ENCODE peak calls at places on chromosomes 12 and 14, in five cellular contexts. D is spleen, A is astrocyte of the spinal cord, K is astrocyte of the cerebellum, G is AG04450. N is an unnamed sample.

GRCh38 chr12:85866929-85867776 is 6.9 kb upstream of the NTS start:
- DNase-seq in D (no peak), A (peak), K (peak), G (peak), N (peak)

GRCh38 chr14:81396108-81396507 is 4.0 kb downstream of the STON2 start:
- DNase-seq in D (no peak), A (no peak), K (no peak), G (no peak), N (no peak)

GRCh38 chr14:76780058-76780345 is 18.7 kb downstream of the VASH1 start:
- DNase-seq in D (peak), A (no peak), K (no peak), G (no peak), N (no peak)

GRCh38 chr12:7835116-7835515 is 37.6 kb downstream of the SLC2A14 start:
- DNase-seq in D (no peak), A (no peak), K (no peak), G (no peak), N (no peak)

GRCh38 chr12:93449277-93449676 is 7.5 kb upstream of the UBE2N start:
- DNase-seq in D (no peak), A (no peak), K (no peak), G (no peak), N (no peak)

GRCh38 chr14:80387563-80387981 is 176.3 kb upstream of the DIO2 start:
- DNase-seq in D (no peak), A (peak), K (no peak), G (no peak), N (no peak)

GRCh38 chr14:104085032-104085888 is at the start of gene ASPG:
- DNase-seq in D (peak), A (no peak), K (no peak), G (no peak), N (no peak)

GRCh38 chr12:121124402-121125109 is 8.1 kb upstream of the P2RX7 start:
- DNase-seq in D (no peak), A (peak), K (peak), G (peak), N (peak)

GRCh38 chr14:96894966-96895365 is 97.8 kb downstream of the VRK1 start:
- DNase-seq in D (no peak), A (peak), K (no peak), G (no peak), N (no peak)

GRCh38 chr12:1262008-1262407 is 271.0 kb downstream of the ERC1 start:
- DNase-seq in D (no peak), A (no peak), K (no peak), G (no peak), N (no peak)

GRCh38 chr12:117031843-117032592 is 67.2 kb downstream of the TESC start:
- DNase-seq in D (peak), A (no peak), K (no peak), G (no peak), N (no peak)

GRCh38 chr12:70540996-70541395 is 96.2 kb downstream of the PTPRB start:
- DNase-seq in D (no peak), A (no peak), K (no peak), G (no peak), N (no peak)

GRCh38 chr14:104864267-104865068 is 600 bp upstream of the CEP170B start:
- DNase-seq in D (peak), A (no peak), K (no peak), G (no peak), N (no peak)

GRCh38 chr12:112466011-112466422 is 47.3 kb downstream of the PTPN11 start:
- DNase-seq in D (no peak), A (no peak), K (no peak), G (no peak), N (peak)

GRCh38 chr14:83913466-83913865 is 1616.5 kb upstream of the FLRT2 start:
- DNase-seq in D (no peak), A (no peak), K (no peak), G (no peak), N (no peak)

GRCh38 chr12:3313655-3314305 is 177.2 kb upstream of the PRMT8 start:
- DNase-seq in D (no peak), A (no peak), K (no peak), G (no peak), N (no peak)

GRCh38 chr12:30700216-30700900 is 4.7 kb upstream of the IPO8 start:
- DNase-seq in D (no peak), A (no peak), K (no peak), G (no peak), N (no peak)

GRCh38 chr12:18153826-18154225 is 63.8 kb upstream of the RERGL start:
- DNase-seq in D (no peak), A (no peak), K (no peak), G (no peak), N (no peak)

GRCh38 chr14:99413972-99414371 is 66.7 kb downstream of the SETD3 start:
- DNase-seq in D (no peak), A (no peak), K (no peak), G (no peak), N (no peak)

GRCh38 chr12:56366948-56367347 is 4.3 kb upstream of the APOF start:
- DNase-seq in D (no peak), A (no peak), K (no peak), G (no peak), N (no peak)

GRCh38 chr14:32381869-32382268 is 52.8 kb downstream of the AKAP6 start:
- DNase-seq in D (no peak), A (no peak), K (no peak), G (no peak), N (no peak)

GRCh38 chr12:50127546-50127945 is 15.5 kb downstream of the COX14 start:
- DNase-seq in D (no peak), A (no peak), K (no peak), G (no peak), N (no peak)

GRCh38 chr12:123474493-123475255 is 16.7 kb downstream of the SNRNP35 start:
- DNase-seq in D (no peak), A (no peak), K (no peak), G (no peak), N (no peak)

GRCh38 chr14:24418492-24418873 is 11.0 kb downstream of the CBLN3 start:
- DNase-seq in D (no peak), A (no peak), K (no peak), G (no peak), N (no peak)

GRCh38 chr12:101414533-101415119 is 7.1 kb upstream of the ARL1 start:
- DNase-seq in D (no peak), A (peak), K (peak), G (peak), N (no peak)

GRCh38 chr12:101695698-101696097 is 1.7 kb upstream of the CHPT1 start:
- DNase-seq in D (no peak), A (no peak), K (no peak), G (no peak), N (peak)

GRCh38 chr14:105141486-105142281 is 26.9 kb downstream of the JAG2 start:
- DNase-seq in D (peak), A (no peak), K (no peak), G (no peak), N (no peak)

GRCh38 chr14:22980672-22981089 is 1.7 kb downstream of the AJUBA start:
- DNase-seq in D (no peak), A (peak), K (no peak), G (no peak), N (no peak)

GRCh38 chr12:27549231-27549800 is 25.3 kb downstream of the PPFIBP1 start:
- DNase-seq in D (no peak), A (peak), K (peak), G (no peak), N (peak)

GRCh38 chr12:127957001-127957660 is 309.8 kb upstream of the TMEM132C start:
- DNase-seq in D (no peak), A (peak), K (no peak), G (no peak), N (no peak)

GRCh38 chr14:73376585-73376984 is 81.8 kb downstream of the NUMB start:
- DNase-seq in D (no peak), A (no peak), K (no peak), G (no peak), N (no peak)
- H3K4me3 ChIP-seq in D (no peak), A (no peak), K (no peak), G (no peak), N (no peak)

DNA sequence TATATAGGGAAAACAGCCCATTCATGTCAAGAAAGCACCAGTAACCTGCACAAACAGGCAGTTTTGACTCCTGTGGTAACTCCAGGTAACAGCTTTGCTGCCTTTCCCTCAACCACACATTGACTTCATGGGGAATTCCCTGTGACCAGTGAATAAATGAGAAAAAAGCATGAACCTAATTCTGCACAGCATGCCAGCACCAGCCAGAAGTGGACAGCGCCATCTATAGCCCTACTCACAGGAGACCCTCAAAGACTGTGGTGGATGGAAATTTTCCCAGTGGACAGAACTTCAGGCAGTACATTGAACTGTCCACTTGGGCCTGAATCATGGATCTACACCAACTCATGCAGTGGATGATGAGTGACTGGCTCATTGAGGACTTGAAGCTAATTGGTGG is 152.1 kb downstream of the SLC8A3 start:
- DNase-seq in D (no peak), A (no peak), K (no peak), G (no peak), N (no peak)
- TF ChIP-seq CTCF in D (no peak), A (no peak), K (peak), G (peak), N (no peak)

GRCh38 chr14:101825797-101826196 is 64.3 kb downstream of the PPP2R5C start:
- DNase-seq in D (no peak), A (no peak), K (no peak), G (no peak), N (no peak)

GRCh38 chr14:101828038-101828437 is 66.5 kb downstream of the PPP2R5C start:
- DNase-seq in D (no peak), A (no peak), K (no peak), G (no peak), N (no peak)

GRCh38 chr14:101826359-101826758 is 64.8 kb downstream of the PPP2R5C start:
- DNase-seq in D (no peak), A (no peak), K (no peak), G (no peak), N (no peak)

GRCh38 chr14:101824339-101824727 is 62.8 kb downstream of the PPP2R5C start:
- DNase-seq in D (no peak), A (no peak), K (no peak), G (no peak), N (no peak)

DNA sequence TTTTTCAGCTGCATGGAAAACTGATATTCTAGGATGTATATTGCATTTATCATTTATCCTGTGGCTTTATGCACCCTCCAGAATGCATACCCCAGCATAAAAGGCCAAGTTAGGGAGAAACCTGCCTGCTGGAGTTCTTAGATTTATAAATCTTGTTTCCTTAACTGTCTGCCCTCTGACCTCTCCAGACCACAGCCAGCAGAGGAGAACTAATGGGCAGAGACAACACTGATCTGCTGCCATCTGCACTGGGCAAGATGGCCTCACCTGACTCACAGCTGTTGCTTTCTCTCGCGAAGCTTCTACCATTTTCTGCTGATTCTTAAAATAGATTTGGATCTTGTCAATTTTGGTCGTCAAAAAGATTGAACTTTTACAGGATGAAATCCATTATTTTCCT is 65.8 kb downstream of the PPP2R5C start:
- DNase-seq in D (no peak), A (no peak), K (no peak), G (no peak), N (no peak)
- H3K4me3 ChIP-seq in D (peak), A (no peak), K (no peak), G (no peak), N (no peak)

GRCh38 chr14:72292689-72293024 is 360.4 kb downstream of the RGS6 start:
- DNase-seq in D (no peak), A (no peak), K (no peak), G (no peak), N (no peak)

GRCh38 chr14:72291908-72292688 is 359.9 kb downstream of the RGS6 start:
- DNase-seq in D (no peak), A (peak), K (peak), G (peak), N (peak)
- TF ChIP-seq CTCF in D (peak), A (peak), K (peak), G (peak), N (peak)

GRCh38 chr12:53233671-53234091 is 1.7 kb upstream of the RARG start:
- DNase-seq in D (no peak), A (no peak), K (no peak), G (no peak), N (no peak)
- H3K4me3 ChIP-seq in D (peak), A (no peak), K (no peak), G (no peak), N (no peak)

GRCh38 chr12:132229926-132230325 is 85.7 kb downstream of the NOC4L start:
- DNase-seq in D (no peak), A (no peak), K (no peak), G (no peak), N (no peak)

GRCh38 chr12:132229423-132229760 is 85.1 kb downstream of the NOC4L start:
- DNase-seq in D (peak), A (no peak), K (no peak), G (no peak), N (no peak)

GRCh38 chr12:132228535-132229422 is 84.5 kb downstream of the NOC4L start:
- DNase-seq in D (peak), A (no peak), K (no peak), G (no peak), N (no peak)

GRCh38 chr12:132227782-132228417 is 83.6 kb downstream of the NOC4L start:
- DNase-seq in D (no peak), A (no peak), K (no peak), G (no peak), N (no peak)

GRCh38 chr12:132230381-132230780 is 86.1 kb downstream of the NOC4L start:
- DNase-seq in D (peak), A (no peak), K (no peak), G (no peak), N (no peak)
- TF ChIP-seq CTCF in D (no peak), A (no peak), K (no peak), G (no peak), N (no peak)

GRCh38 chr12:12736759-12737676 is 19.9 kb downstream of the CDKN1B start:
- DNase-seq in D (no peak), A (peak), K (no peak), G (no peak), N (no peak)

GRCh38 chr12:12745576-12746211 is 28.5 kb downstream of the CDKN1B start:
- DNase-seq in D (no peak), A (no peak), K (no peak), G (no peak), N (no peak)

GRCh38 chr12:12747281-12747680 is 30.1 kb downstream of the CDKN1B start:
- DNase-seq in D (no peak), A (no peak), K (no peak), G (no peak), N (no peak)

GRCh38 chr12:12744556-12745305 is 27.6 kb downstream of the CDKN1B start:
- DNase-seq in D (no peak), A (no peak), K (no peak), G (no peak), N (no peak)

DNA sequence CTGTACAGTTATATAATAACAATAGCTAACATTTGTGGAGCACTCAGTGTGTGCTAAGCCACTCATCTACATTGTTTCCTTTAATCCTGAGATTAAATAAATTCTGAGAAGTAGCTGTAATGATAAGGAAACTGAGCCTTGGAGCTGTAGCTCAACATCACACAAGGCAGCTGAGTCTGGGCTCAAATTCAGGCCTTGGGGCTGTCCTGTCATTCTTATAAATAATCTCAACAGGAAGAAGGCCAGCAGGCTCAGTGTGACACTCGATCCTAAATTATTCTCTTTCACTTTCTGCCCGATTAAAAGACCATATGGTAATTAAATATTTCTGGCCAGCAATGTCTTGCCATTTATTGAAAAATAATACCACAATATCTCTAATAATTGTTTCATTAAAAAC is 24.5 kb downstream of the CDKN1B start:
- DNase-seq in D (no peak), A (no peak), K (no peak), G (no peak), N (no peak)
- H3K4me3 ChIP-seq in D (no peak), A (no peak), K (no peak), G (no peak), N (no peak)

N was measured in epithelial cell of proximal tubule.